ENCODE peak calls at places on chromosomes 12 and 14, in eight cellular contexts. One of them, this sample, is unnamed.

GRCh38 chr14:78605065-78605762 is 435.0 kb downstream of the NRXN3 start:
- DNase-seq in GM12891: no peak
- DNase-seq in GM12878: no peak
- DNase-seq in Panc1: no peak
- DNase-seq in sigmoid colon: no peak
- DNase-seq in GM23338: no peak
- DNase-seq in GM12892: no peak
- DNase-seq in SK-N-SH: no peak
- DNase-seq in this sample: no peak

GRCh38 chr12:46556105-46556559 is 183.6 kb upstream of the SLC38A2 start:
- DNase-seq in GM12891: no peak
- DNase-seq in GM12878: no peak
- DNase-seq in Panc1: peak
- DNase-seq in sigmoid colon: no peak
- DNase-seq in GM23338: no peak
- DNase-seq in GM12892: no peak
- DNase-seq in SK-N-SH: no peak
- DNase-seq in this sample: no peak

GRCh38 chr14:99925471-99925870 is 132.3 kb downstream of the EML1 start:
- DNase-seq in GM12891: no peak
- DNase-seq in GM12878: no peak
- DNase-seq in Panc1: no peak
- DNase-seq in sigmoid colon: no peak
- DNase-seq in GM23338: no peak
- DNase-seq in GM12892: no peak
- DNase-seq in SK-N-SH: no peak
- DNase-seq in this sample: no peak

GRCh38 chr14:79730911-79731310 is 480.4 kb downstream of the DIO2 start:
- DNase-seq in GM12891: no peak
- DNase-seq in GM12878: no peak
- DNase-seq in Panc1: no peak
- DNase-seq in sigmoid colon: no peak
- DNase-seq in GM23338: no peak
- DNase-seq in GM12892: no peak
- DNase-seq in SK-N-SH: no peak
- DNase-seq in this sample: no peak

GRCh38 chr12:94795520-94795919 is 145.2 kb upstream of the TMCC3 start:
- DNase-seq in GM12891: no peak
- DNase-seq in GM12878: no peak
- DNase-seq in Panc1: no peak
- DNase-seq in sigmoid colon: no peak
- DNase-seq in GM23338: peak
- DNase-seq in GM12892: no peak
- DNase-seq in SK-N-SH: no peak
- DNase-seq in this sample: no peak

GRCh38 chr14:42004321-42004720 is 397.6 kb downstream of the LRFN5 start:
- DNase-seq in GM12891: no peak
- DNase-seq in GM12878: no peak
- DNase-seq in Panc1: no peak
- DNase-seq in sigmoid colon: no peak
- DNase-seq in GM23338: no peak
- DNase-seq in GM12892: no peak
- DNase-seq in SK-N-SH: no peak
- DNase-seq in this sample: no peak

GRCh38 chr14:81303258-81303935 is 82.6 kb upstream of the GTF2A1 start:
- DNase-seq in GM12891: no peak
- DNase-seq in GM12878: peak
- DNase-seq in Panc1: no peak
- DNase-seq in sigmoid colon: no peak
- DNase-seq in GM23338: no peak
- DNase-seq in GM12892: no peak
- DNase-seq in SK-N-SH: no peak
- DNase-seq in this sample: peak

GRCh38 chr14:61953602-61954001 is 191.4 kb downstream of the SNAPC1 start:
- DNase-seq in GM12891: no peak
- DNase-seq in GM12878: no peak
- DNase-seq in Panc1: no peak
- DNase-seq in sigmoid colon: no peak
- DNase-seq in GM23338: no peak
- DNase-seq in GM12892: no peak
- DNase-seq in SK-N-SH: no peak
- DNase-seq in this sample: no peak

GRCh38 chr14:70008863-70009262 is 129.6 kb downstream of the SMOC1 start:
- DNase-seq in GM12891: no peak
- DNase-seq in GM12878: no peak
- DNase-seq in Panc1: no peak
- DNase-seq in sigmoid colon: no peak
- DNase-seq in GM23338: peak
- DNase-seq in GM12892: no peak
- DNase-seq in SK-N-SH: no peak
- DNase-seq in this sample: no peak

DNA sequence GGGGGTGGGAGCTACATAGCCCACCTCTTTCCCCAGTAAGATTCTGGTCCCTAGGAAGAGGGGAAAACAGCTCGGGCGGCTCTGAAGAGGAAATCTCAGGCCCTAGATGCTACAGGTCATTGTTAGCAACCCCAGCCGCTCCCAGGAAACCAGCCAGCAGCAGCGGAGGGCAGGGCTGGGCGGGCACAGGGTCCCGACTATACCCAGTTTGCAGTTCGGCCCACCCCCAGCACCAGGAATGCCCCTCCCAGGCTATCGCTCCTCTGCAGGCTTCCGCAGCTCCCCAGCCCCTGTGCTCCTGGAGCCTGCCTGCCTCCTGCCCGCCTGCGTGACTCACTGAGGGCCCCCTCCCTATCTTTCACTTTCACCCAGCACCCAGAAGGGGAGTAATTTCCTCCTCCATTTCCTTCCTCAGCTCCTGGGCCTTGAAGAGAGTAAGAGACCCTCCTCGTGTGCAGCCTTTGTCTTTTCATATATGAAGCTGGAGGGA is 27.2 kb upstream of the PNMA1 start:
- DNase-seq in GM12891: peak
- DNase-seq in GM12878: no peak
- DNase-seq in Panc1: no peak
- DNase-seq in sigmoid colon: peak
- DNase-seq in GM23338: peak
- DNase-seq in GM12892: peak
- DNase-seq in SK-N-SH: peak
- DNase-seq in this sample: peak
- TF ChIP-seq POLR2AphosphoS5 in GM12891: no peak
- TF ChIP-seq POLR2AphosphoS5 in GM12878: no peak
- TF ChIP-seq POLR2AphosphoS5 in Panc1: no peak
- TF ChIP-seq POLR2AphosphoS5 in sigmoid colon: peak
- TF ChIP-seq POLR2AphosphoS5 in GM23338: no peak
- TF ChIP-seq POLR2AphosphoS5 in GM12892: no peak
- TF ChIP-seq POLR2AphosphoS5 in SK-N-SH: no peak
- TF ChIP-seq POLR2AphosphoS5 in this sample: no peak

GRCh38 chr12:103852498-103852992 is 11.5 kb upstream of the NT5DC3 start:
- DNase-seq in GM12891: no peak
- DNase-seq in GM12878: no peak
- DNase-seq in Panc1: no peak
- DNase-seq in sigmoid colon: no peak
- DNase-seq in GM23338: peak
- DNase-seq in GM12892: no peak
- DNase-seq in SK-N-SH: no peak
- DNase-seq in this sample: no peak
- TF ChIP-seq POLR2AphosphoS5 in GM12891: no peak
- TF ChIP-seq POLR2AphosphoS5 in GM12878: no peak
- TF ChIP-seq POLR2AphosphoS5 in Panc1: no peak
- TF ChIP-seq POLR2AphosphoS5 in sigmoid colon: no peak
- TF ChIP-seq POLR2AphosphoS5 in GM23338: no peak
- TF ChIP-seq POLR2AphosphoS5 in GM12892: no peak
- TF ChIP-seq POLR2AphosphoS5 in SK-N-SH: no peak
- TF ChIP-seq POLR2AphosphoS5 in this sample: no peak

DNA sequence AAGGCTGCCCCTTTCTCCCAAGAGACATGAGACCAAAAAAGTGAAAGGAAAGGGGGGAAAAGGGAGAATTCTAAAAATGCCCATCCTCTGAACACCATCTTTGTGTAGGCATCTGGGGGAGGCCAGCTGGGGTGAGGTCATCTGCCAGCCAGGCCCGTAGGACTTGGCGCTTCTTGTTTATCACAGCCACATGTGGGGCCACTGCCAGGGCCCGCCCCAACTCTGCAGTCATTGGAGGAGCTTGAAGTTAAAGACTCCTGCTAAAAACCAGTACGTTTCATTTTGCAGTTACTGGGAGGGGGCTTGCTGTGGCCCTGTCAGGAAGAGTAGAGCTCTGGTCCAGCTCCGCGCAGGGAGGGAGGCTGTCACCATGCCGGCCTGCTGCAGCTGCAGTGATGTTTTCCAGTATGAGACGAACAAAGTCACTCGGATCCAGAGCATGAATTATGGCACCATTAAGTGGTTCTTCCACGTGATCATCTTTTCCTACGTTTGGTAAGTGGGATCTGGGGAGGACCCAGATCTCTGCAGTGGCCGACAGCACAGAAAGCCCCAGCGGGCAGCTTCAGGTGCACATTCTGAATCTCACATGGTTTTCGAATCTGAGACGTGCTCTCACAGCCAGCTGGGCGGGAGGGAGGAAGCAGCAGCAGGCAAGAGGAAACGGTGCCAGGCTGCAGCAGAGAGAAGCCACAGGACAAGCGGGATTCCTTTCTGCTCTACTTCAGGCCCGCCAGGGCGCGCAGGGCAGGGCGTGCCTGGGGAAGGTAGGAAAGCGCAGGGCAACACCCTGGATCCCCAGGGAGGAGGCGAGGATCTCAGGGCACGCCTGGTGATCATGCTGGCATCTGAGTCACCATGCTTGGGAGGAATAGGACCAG is at the start of gene P2RX7:
- DNase-seq in GM12891: no peak
- DNase-seq in GM12878: peak
- DNase-seq in Panc1: no peak
- DNase-seq in sigmoid colon: peak
- DNase-seq in GM23338: peak
- DNase-seq in GM12892: peak
- DNase-seq in SK-N-SH: peak
- DNase-seq in this sample: peak
- TF ChIP-seq POLR2AphosphoS5 in GM12891: no peak
- TF ChIP-seq POLR2AphosphoS5 in GM12878: no peak
- TF ChIP-seq POLR2AphosphoS5 in Panc1: no peak
- TF ChIP-seq POLR2AphosphoS5 in sigmoid colon: peak
- TF ChIP-seq POLR2AphosphoS5 in GM23338: no peak
- TF ChIP-seq POLR2AphosphoS5 in GM12892: no peak
- TF ChIP-seq POLR2AphosphoS5 in SK-N-SH: no peak
- TF ChIP-seq POLR2AphosphoS5 in this sample: peak

DNA sequence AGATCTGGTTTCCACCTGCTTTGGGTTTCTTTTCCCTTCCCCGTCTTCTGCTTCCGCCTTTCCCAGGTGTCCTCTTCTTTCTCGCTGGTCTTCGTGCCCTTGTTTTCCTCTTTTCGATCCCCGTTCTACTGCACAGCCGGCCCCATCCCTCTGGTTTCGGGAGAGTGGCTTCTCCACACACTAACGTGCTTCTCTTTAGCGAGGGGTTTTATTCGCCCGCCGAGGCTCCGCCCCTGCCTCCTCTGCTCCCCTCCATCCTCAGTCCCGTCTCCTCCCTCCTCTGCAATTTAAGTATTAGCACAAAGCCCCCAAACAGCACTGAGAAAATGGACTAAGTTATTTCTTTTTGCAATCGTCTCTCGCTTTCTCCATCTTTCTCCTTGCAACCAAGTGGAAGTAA is at the start of gene SLC7A8:
- DNase-seq in GM12891: no peak
- DNase-seq in GM12878: no peak
- DNase-seq in Panc1: no peak
- DNase-seq in sigmoid colon: peak
- DNase-seq in GM23338: peak
- DNase-seq in GM12892: no peak
- DNase-seq in SK-N-SH: no peak
- DNase-seq in this sample: no peak
- TF ChIP-seq POLR2AphosphoS5 in GM12891: no peak
- TF ChIP-seq POLR2AphosphoS5 in GM12878: no peak
- TF ChIP-seq POLR2AphosphoS5 in Panc1: no peak
- TF ChIP-seq POLR2AphosphoS5 in sigmoid colon: peak
- TF ChIP-seq POLR2AphosphoS5 in GM23338: peak
- TF ChIP-seq POLR2AphosphoS5 in GM12892: no peak
- TF ChIP-seq POLR2AphosphoS5 in SK-N-SH: peak
- TF ChIP-seq POLR2AphosphoS5 in this sample: no peak

GRCh38 chr14:104546021-104546491 is 33.5 kb upstream of the C14orf180 start:
- DNase-seq in GM12891: no peak
- DNase-seq in GM12878: no peak
- DNase-seq in Panc1: no peak
- DNase-seq in sigmoid colon: peak
- DNase-seq in GM23338: no peak
- DNase-seq in GM12892: no peak
- DNase-seq in SK-N-SH: peak
- DNase-seq in this sample: no peak

GRCh38 chr14:104546591-104547309 is 32.8 kb upstream of the C14orf180 start:
- DNase-seq in GM12891: no peak
- DNase-seq in GM12878: no peak
- DNase-seq in Panc1: no peak
- DNase-seq in sigmoid colon: peak
- DNase-seq in GM23338: no peak
- DNase-seq in GM12892: no peak
- DNase-seq in SK-N-SH: peak
- DNase-seq in this sample: no peak

GRCh38 chr14:104544362-104544761 is 35.2 kb upstream of the C14orf180 start:
- DNase-seq in GM12891: no peak
- DNase-seq in GM12878: no peak
- DNase-seq in Panc1: no peak
- DNase-seq in sigmoid colon: peak
- DNase-seq in GM23338: no peak
- DNase-seq in GM12892: no peak
- DNase-seq in SK-N-SH: no peak
- DNase-seq in this sample: no peak

GRCh38 chr14:104547310-104547997 is 32.1 kb upstream of the C14orf180 start:
- DNase-seq in GM12891: no peak
- DNase-seq in GM12878: no peak
- DNase-seq in Panc1: no peak
- DNase-seq in sigmoid colon: no peak
- DNase-seq in GM23338: no peak
- DNase-seq in GM12892: no peak
- DNase-seq in SK-N-SH: peak
- DNase-seq in this sample: no peak

GRCh38 chr14:104545151-104545931 is 34.2 kb upstream of the C14orf180 start:
- DNase-seq in GM12891: no peak
- DNase-seq in GM12878: no peak
- DNase-seq in Panc1: no peak
- DNase-seq in sigmoid colon: peak
- DNase-seq in GM23338: no peak
- DNase-seq in GM12892: no peak
- DNase-seq in SK-N-SH: no peak
- DNase-seq in this sample: no peak
- TF ChIP-seq POLR2AphosphoS5 in GM12891: no peak
- TF ChIP-seq POLR2AphosphoS5 in GM12878: no peak
- TF ChIP-seq POLR2AphosphoS5 in Panc1: no peak
- TF ChIP-seq POLR2AphosphoS5 in sigmoid colon: no peak
- TF ChIP-seq POLR2AphosphoS5 in GM23338: no peak
- TF ChIP-seq POLR2AphosphoS5 in GM12892: no peak
- TF ChIP-seq POLR2AphosphoS5 in SK-N-SH: no peak
- TF ChIP-seq POLR2AphosphoS5 in this sample: no peak

This sample was measured in HL-60.